ENCODE peak calls at places on chromosomes 3 and 15, in seven cellular contexts. M is fibroblast of pulmonary artery; X is coronary artery; C is neural progenitor cell; O is adipocyte; W is iPS DF 6.9; G is CD8-positive, alpha-beta T cell. S is an unnamed sample.

GRCh38 chr3:72821170-72821781 is 27.0 kb downstream of the SHQ1 start:
- DNase-seq in M (peak), X (no peak), C (no peak), O (no peak), W (no peak), G (no peak), S (peak)

GRCh38 chr3:9901967-9902366 is 681 bp upstream of the IL17RE start:
- DNase-seq in M (no peak), X (no peak), C (no peak), O (no peak), W (no peak), G (peak), S (no peak)

GRCh38 chr3:2793987-2794386 is 316.2 kb downstream of the IL5RA start:
- DNase-seq in M (no peak), X (no peak), C (no peak), O (no peak), W (no peak), G (no peak), S (no peak)

GRCh38 chr15:40458495-40459371 is 12.1 kb upstream of the CHST14 start:
- DNase-seq in M (no peak), X (no peak), C (no peak), O (no peak), W (no peak), G (no peak), S (no peak)

GRCh38 chr3:123071146-123071545 is 4.3 kb downstream of the PDIA5 start:
- DNase-seq in M (peak), X (peak), C (peak), O (no peak), W (no peak), G (no peak), S (no peak)

GRCh38 chr15:65094294-65094995 is 17.9 kb downstream of the KBTBD13 start:
- DNase-seq in M (no peak), X (peak), C (no peak), O (no peak), W (no peak), G (no peak), S (no peak)

GRCh38 chr3:123636431-123636841 is 51.6 kb upstream of the HACD2 start:
- DNase-seq in M (no peak), X (no peak), C (peak), O (no peak), W (no peak), G (no peak), S (no peak)

GRCh38 chr15:71115567-71116351 is 488 bp downstream of the THSD4 start:
- DNase-seq in M (peak), X (no peak), C (peak), O (peak), W (no peak), G (no peak), S (no peak)

GRCh38 chr3:13192471-13193213 is 119.4 kb upstream of the IQSEC1 start:
- DNase-seq in M (no peak), X (no peak), C (peak), O (peak), W (no peak), G (no peak), S (no peak)

GRCh38 chr15:97995881-97996603 is 35.5 kb downstream of the ARRDC4 start:
- DNase-seq in M (no peak), X (no peak), C (peak), O (peak), W (no peak), G (no peak), S (no peak)

GRCh38 chr3:141737108-141737507 is 990 bp upstream of the RNF7 start:
- DNase-seq in M (no peak), X (no peak), C (no peak), O (no peak), W (no peak), G (no peak), S (no peak)

GRCh38 chr15:51375966-51376640 is 34.6 kb downstream of the GLDN start:
- DNase-seq in M (peak), X (no peak), C (no peak), O (peak), W (no peak), G (no peak), S (no peak)

GRCh38 chr3:162332344-162332743 is 835.7 kb downstream of the OTOL1 start:
- DNase-seq in M (no peak), X (no peak), C (no peak), O (no peak), W (no peak), G (no peak), S (no peak)

GRCh38 chr3:195893916-195894315 is 14.4 kb downstream of the TNK2 start:
- DNase-seq in M (no peak), X (no peak), C (no peak), O (no peak), W (no peak), G (no peak), S (no peak)
- H3K4me3 ChIP-seq in M (no peak), X (no peak), C (no peak), O (no peak), W (no peak), G (no peak), S (no peak)

GRCh38 chr3:137763594-137763938 is 549 bp upstream of the SOX14 start:
- DNase-seq in M (no peak), X (no peak), C (peak), O (no peak), W (no peak), G (no peak), S (no peak)
- H3K4me3 ChIP-seq in M (no peak), X (peak), C (peak), O (no peak), W (no peak), G (no peak), S (no peak)

GRCh38 chr3:66479532-66479947 is 21.3 kb downstream of the LRIG1 start:
- DNase-seq in M (no peak), X (no peak), C (no peak), O (no peak), W (no peak), G (no peak), S (no peak)
- H3K4me3 ChIP-seq in M (no peak), X (no peak), C (no peak), O (no peak), W (no peak), G (no peak), S (no peak)

DNA sequence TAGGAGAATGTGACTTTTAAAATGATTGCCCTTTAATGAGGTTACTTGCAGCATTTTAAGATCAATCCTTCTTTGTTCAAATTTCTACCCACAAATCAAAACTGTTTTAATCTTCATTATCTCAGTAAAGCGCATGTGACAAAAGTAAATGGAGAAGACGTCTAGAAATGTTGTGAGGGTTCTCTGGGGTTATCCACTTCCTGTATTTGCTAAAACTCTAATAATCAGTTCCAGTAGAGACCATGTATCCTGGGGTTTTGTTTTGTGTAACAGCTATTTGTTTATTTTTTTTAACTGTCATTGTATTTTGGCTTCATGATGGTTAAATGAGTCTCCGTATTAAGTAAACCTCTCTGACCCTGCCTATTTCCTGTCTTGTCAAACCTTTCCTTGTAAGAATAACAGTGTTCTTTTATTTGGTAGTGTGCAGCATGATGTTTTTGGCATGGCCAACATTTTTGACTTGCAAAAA is 27.5 kb downstream of the DUT start:
- DNase-seq in M (peak), X (no peak), C (no peak), O (no peak), W (no peak), G (no peak), S (no peak)
- H3K4me3 ChIP-seq in M (no peak), X (no peak), C (no peak), O (peak), W (no peak), G (no peak), S (no peak)

GRCh38 chr3:189166334-189166733 is 5.4 kb upstream of the TPRG1 start:
- DNase-seq in M (no peak), X (no peak), C (no peak), O (no peak), W (no peak), G (no peak), S (no peak)
- H3K4me3 ChIP-seq in M (no peak), X (no peak), C (no peak), O (no peak), W (no peak), G (no peak), S (no peak)

DNA sequence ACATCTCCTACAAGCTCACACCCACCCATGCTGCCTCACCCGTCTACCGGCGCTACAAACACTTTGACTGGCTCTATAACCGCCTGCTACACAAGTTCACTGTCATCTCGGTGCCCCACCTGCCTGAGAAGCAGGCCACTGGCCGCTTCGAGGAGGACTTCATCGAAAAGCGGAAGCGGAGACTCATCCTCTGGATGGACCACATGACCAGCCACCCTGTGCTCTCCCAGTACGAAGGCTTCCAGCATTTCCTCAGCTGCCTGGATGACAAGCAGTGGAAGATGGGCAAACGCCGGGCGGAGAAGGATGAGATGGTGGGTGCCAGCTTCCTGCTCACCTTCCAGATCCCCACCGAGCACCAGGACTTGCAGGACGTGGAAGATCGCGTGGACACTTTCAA is 2.1 kb downstream of the SNX33 start:
- DNase-seq in M (no peak), X (no peak), C (no peak), O (no peak), W (no peak), G (no peak), S (no peak)
- H3K4me3 ChIP-seq in M (peak), X (peak), C (no peak), O (peak), W (no peak), G (no peak), S (no peak)

DNA sequence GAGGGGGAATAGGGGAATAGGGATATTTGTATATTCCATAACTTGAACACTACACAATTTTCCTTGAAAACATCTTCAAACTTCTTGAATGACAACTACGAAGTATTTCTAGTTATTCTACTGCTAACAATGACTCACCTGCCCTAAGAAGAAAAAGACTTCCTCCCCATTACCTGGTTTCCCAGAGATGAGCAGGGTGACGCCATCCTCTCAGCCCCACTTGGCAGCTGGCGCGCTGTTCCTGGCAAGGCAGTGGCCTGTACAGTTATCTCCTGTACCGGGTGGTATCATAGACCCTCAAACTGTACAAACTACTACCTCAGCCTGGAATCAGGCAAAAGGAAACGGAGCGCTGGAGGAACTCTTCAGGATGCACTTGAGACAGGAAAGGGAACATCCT is 10.4 kb downstream of the WDR82 start:
- DNase-seq in M (no peak), X (no peak), C (no peak), O (no peak), W (no peak), G (peak), S (no peak)
- H3K4me3 ChIP-seq in M (no peak), X (no peak), C (no peak), O (no peak), W (no peak), G (no peak), S (no peak)

GRCh38 chr15:38528279-38528678 is 36.3 kb downstream of the RASGRP1 start:
- DNase-seq in M (peak), X (no peak), C (no peak), O (peak), W (no peak), G (no peak), S (no peak)
- H3K4me3 ChIP-seq in M (no peak), X (no peak), C (no peak), O (no peak), W (no peak), G (no peak), S (no peak)

DNA sequence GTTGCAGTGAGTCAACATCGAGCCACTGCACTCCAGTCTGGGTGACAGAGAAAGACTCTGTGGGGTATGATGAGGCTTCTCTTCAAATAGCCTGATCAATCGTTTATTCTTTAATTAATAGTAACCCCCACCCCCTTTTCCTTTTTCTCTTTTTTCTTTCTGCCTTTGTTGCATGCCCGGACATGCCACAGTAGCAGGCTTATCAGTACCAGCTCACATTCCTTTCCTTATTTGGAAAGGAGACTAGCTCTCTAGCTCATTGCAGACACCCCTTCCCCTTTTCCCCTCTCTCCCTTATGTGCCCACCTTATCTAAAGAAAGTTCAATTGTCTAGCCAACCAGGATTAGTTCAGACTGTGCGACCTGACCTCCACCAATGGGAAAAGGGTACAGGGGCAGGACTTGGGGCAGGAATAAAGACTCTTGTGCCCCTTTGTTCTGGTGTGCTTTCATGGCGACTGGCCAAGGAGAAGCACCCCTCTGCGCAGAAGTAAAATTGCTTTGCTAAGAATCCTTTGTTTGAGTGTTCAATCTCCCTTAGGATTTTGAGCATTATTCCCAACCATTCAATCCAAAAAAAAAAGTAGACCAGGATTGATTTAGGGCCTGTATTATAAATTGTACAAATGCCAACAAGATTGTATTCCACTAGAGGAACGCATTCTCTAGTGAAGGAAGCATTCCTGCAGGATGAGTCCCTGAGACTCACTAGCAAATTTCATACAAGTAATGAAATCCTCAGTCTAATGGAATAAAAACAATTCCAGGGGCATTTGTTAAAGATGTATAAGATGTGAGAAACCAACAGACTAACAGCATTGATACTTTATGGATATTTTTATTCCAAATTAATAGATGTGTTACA is 95.8 kb upstream of the SNRPN start:
- DNase-seq in M (no peak), X (no peak), C (peak), O (peak), W (no peak), G (no peak), S (no peak)
- H3K4me3 ChIP-seq in M (no peak), X (no peak), C (peak), O (no peak), W (no peak), G (no peak), S (no peak)

S was measured in epithelial cell of proximal tubule.